ENCODE peak calls at places on chromosome 17, in nine cellular contexts. Y is vagina; L is AG09319; A is endothelial cell; M is pancreas; J is CD4-positive, alpha-beta T cell; F is SK-N-SH; N is AG04450; T is HCT116. B is an unnamed sample.

GRCh38 chr17:13792314-13792713 is 190.6 kb upstream of the HS3ST3A1 start:
- DNase-seq in Y (no peak), L (no peak), A (no peak), M (no peak), J (no peak), F (no peak), N (no peak), T (no peak), B (peak)

GRCh38 chr17:71527311-71527710 is 593.5 kb upstream of the SOX9 start:
- DNase-seq in Y (no peak), L (no peak), A (no peak), M (no peak), J (no peak), F (no peak), N (no peak), T (no peak), B (no peak)

GRCh38 chr17:17300624-17301568 is 2.3 kb upstream of the NT5M start:
- DNase-seq in Y (no peak), L (no peak), A (peak), M (peak), J (peak), F (no peak), N (no peak), T (no peak), B (no peak)

GRCh38 chr17:4900231-4901107 is 1.1 kb downstream of the C17orf107 start:
- DNase-seq in Y (no peak), L (no peak), A (peak), M (peak), J (no peak), F (no peak), N (no peak), T (no peak), B (no peak)

GRCh38 chr17:58339775-58340622 is 11.4 kb upstream of the TSPOAP1 start:
- DNase-seq in Y (no peak), L (no peak), A (no peak), M (no peak), J (no peak), F (peak), N (no peak), T (no peak), B (no peak)

GRCh38 chr17:1604831-1605528 is 23.7 kb downstream of the SLC43A2 start:
- DNase-seq in Y (no peak), L (no peak), A (no peak), M (no peak), J (no peak), F (no peak), N (no peak), T (no peak), B (no peak)

GRCh38 chr17:48954300-48954755 is 9.7 kb upstream of the SNF8 start:
- DNase-seq in Y (no peak), L (peak), A (peak), M (no peak), J (no peak), F (no peak), N (no peak), T (peak), B (no peak)

GRCh38 chr17:30600830-30601494 is 123.8 kb downstream of the GOSR1 start:
- DNase-seq in Y (no peak), L (no peak), A (no peak), M (peak), J (no peak), F (peak), N (no peak), T (no peak), B (no peak)

GRCh38 chr17:28570716-28571254 is 539 bp downstream of the PIGS start:
- DNase-seq in Y (no peak), L (no peak), A (no peak), M (no peak), J (no peak), F (peak), N (no peak), T (no peak), B (no peak)

GRCh38 chr17:61634942-61635538 is 44.0 kb upstream of the NACA2 start:
- DNase-seq in Y (no peak), L (no peak), A (no peak), M (no peak), J (no peak), F (no peak), N (no peak), T (no peak), B (no peak)

GRCh38 chr17:75487351-75488070 is 27.8 kb downstream of the CASKIN2 start:
- DNase-seq in Y (no peak), L (no peak), A (no peak), M (no peak), J (peak), F (no peak), N (no peak), T (no peak), B (no peak)

GRCh38 chr17:32852811-32853210 is 24.1 kb downstream of the MYO1D start:
- DNase-seq in Y (no peak), L (no peak), A (no peak), M (no peak), J (no peak), F (no peak), N (no peak), T (no peak), B (no peak)

GRCh38 chr17:62321451-62321850 is 58.9 kb upstream of the EFCAB3 start:
- DNase-seq in Y (no peak), L (no peak), A (no peak), M (no peak), J (no peak), F (no peak), N (no peak), T (no peak), B (no peak)

DNA sequence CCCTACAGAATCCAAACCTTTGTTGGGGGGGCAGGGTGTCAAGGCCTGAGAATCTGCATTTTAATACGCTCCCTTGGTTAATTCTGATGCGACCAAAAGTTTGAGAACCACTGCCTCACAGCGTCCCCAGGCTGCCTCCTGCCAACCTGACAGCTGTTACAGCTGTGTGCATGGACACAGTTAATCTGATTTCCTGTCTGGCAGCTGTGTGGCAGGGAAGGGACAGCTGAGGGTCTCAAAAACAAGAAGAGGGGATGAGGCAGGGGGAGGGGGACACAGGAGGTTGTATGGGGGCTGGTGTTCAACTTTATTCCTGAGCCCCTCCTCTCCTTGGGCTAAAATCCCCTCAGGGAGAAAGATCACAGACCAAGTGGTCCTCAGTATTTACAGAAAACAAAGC is 17.5 kb downstream of the HDAC5 start:
- DNase-seq in Y (no peak), L (no peak), A (no peak), M (no peak), J (no peak), F (peak), N (no peak), T (no peak), B (no peak)
- TF ChIP-seq CTCF in Y (no peak), L (no peak), A (no peak), M (no peak), J (no peak), F (no peak), N (no peak), T (no peak), B (no peak)

DNA sequence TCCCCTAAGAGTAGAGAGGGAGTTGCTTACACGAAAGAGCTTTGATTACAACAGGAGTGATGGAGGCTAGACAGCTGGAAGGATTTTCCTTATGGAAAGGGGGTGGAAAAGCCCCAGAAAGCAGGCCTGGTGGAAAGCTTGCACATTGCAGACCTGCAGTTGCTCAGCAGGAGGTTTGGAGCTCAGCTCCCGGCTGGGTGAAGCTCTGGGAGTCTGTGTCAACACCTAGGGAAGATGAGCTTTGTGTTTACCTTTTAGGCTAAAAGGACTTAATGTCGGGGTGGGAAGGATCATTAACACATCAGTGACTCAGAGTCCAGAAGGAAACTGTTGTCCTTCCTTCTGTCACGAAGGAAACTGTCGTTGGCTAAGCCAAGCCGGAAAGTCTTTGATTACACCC is 48.1 kb downstream of the RAP1GAP2 start:
- DNase-seq in Y (no peak), L (no peak), A (no peak), M (no peak), J (no peak), F (no peak), N (no peak), T (no peak), B (no peak)
- TF ChIP-seq CTCF in Y (no peak), L (no peak), A (no peak), M (no peak), J (no peak), F (no peak), N (peak), T (no peak), B (no peak)

DNA sequence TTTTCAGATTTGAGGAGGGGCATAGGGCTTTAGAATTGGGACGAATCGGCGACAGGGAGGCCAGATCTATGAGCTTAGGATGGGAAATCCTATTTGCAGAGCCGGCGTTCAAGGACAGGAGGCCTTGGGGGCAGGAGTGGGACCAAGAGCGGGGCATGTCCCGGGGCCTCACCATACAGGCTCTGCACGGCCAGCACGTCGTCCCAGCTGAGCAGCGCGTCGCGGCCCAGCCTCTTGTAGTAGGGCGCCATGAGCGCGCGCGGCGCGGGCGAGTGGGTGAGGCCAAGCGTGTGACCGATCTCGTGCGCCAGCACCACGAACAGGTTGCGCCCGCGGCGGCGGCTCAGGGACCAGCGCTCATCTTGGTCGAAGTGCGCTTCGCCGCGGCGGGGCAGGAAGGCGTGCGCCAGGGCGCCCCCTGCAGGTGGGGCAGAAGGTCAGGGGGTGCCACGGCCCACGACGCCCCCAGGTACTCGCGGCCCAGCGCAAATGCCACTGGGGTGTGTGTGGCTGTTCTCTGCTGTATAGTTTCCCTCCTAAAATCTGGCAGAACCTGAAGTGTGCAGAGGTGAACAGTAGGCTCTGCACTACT is 9.3 kb downstream of the C17orf50 start:
- DNase-seq in Y (no peak), L (no peak), A (no peak), M (no peak), J (no peak), F (peak), N (no peak), T (no peak), B (no peak)
- TF ChIP-seq CTCF in Y (no peak), L (no peak), A (peak), M (no peak), J (no peak), F (peak), N (peak), T (no peak), B (peak)

GRCh38 chr17:65576939-65577338 is 15.5 kb upstream of the AXIN2 start:
- DNase-seq in Y (no peak), L (no peak), A (no peak), M (no peak), J (no peak), F (no peak), N (no peak), T (no peak), B (no peak)
- TF ChIP-seq CTCF in Y (no peak), L (no peak), A (no peak), M (no peak), J (no peak), F (no peak), N (no peak), T (no peak), B (no peak)

B was measured in AG04449.